ENCODE peak calls at places on chromosome 1, in nine cellular contexts. G is osteocyte; F is progenitor cell of endocrine pancreas; B is fibroblast of villous mesenchyme; J is left ventricle myocardium superior; W is heart left ventricle; D is activated naive CD8-positive, alpha-beta T cell treated with anti-CD3 and anti-CD28 coated beads, Interleukin-2, amount 50 U/mL, for 24 hours; T is activated T-cell treated with anti-CD3 and anti-CD28 coated beads, Interleukin-2, amount 50 U/mL, for 72 hours; O is effector memory CD8-positive, alpha-beta T cell. L is an unnamed sample.

GRCh38 chr1:6221210-6221784 is 14.5 kb downstream of the ICMT start:
- DNase-seq in G (no peak), F (no peak), B (no peak), J (no peak), W (no peak), D (no peak), T (no peak), O (no peak), L (no peak)

GRCh38 chr1:8687053-8687452 is 130.4 kb downstream of the RERE start:
- DNase-seq in G (no peak), F (no peak), B (peak), J (no peak), W (no peak), D (no peak), T (no peak), O (no peak), L (no peak)

GRCh38 chr1:156852414-156852874 is 6.5 kb downstream of the INSRR start:
- DNase-seq in G (no peak), F (no peak), B (peak), J (peak), W (peak), D (no peak), T (no peak), O (no peak), L (no peak)

GRCh38 chr1:232897949-232898465 is 52.4 kb upstream of the NTPCR start:
- DNase-seq in G (no peak), F (no peak), B (no peak), J (no peak), W (no peak), D (no peak), T (no peak), O (no peak), L (no peak)

GRCh38 chr1:60655799-60656355 is 426.5 kb upstream of the NFIA start:
- DNase-seq in G (no peak), F (no peak), B (no peak), J (no peak), W (no peak), D (no peak), T (no peak), O (no peak), L (no peak)

GRCh38 chr1:100606438-100606837 is 68.5 kb downstream of the GPR88 start:
- DNase-seq in G (no peak), F (no peak), B (peak), J (peak), W (no peak), D (no peak), T (peak), O (no peak), L (peak)

GRCh38 chr1:226532553-226532952 is 16.0 kb upstream of the STUM start:
- DNase-seq in G (no peak), F (no peak), B (no peak), J (no peak), W (no peak), D (no peak), T (no peak), O (no peak), L (no peak)

GRCh38 chr1:169890761-169891538 is 2.7 kb downstream of the SCYL3 start:
- DNase-seq in G (no peak), F (no peak), B (no peak), J (no peak), W (no peak), D (peak), T (peak), O (no peak), L (peak)

GRCh38 chr1:20588634-20589225 is at the start of gene CDA:
- DNase-seq in G (no peak), F (no peak), B (no peak), J (no peak), W (peak), D (no peak), T (no peak), O (no peak), L (no peak)

GRCh38 chr1:63454269-63454668 is 68.8 kb downstream of the ITGB3BP start:
- DNase-seq in G (no peak), F (no peak), B (peak), J (no peak), W (no peak), D (no peak), T (no peak), O (no peak), L (no peak)

GRCh38 chr1:18093193-18093592 is 14.4 kb upstream of the IGSF21 start:
- DNase-seq in G (no peak), F (no peak), B (no peak), J (no peak), W (no peak), D (no peak), T (no peak), O (no peak), L (no peak)

GRCh38 chr1:1135339-1136111 is 19.6 kb upstream of the C1orf159 start:
- DNase-seq in G (no peak), F (no peak), B (no peak), J (no peak), W (no peak), D (no peak), T (no peak), O (no peak), L (no peak)

GRCh38 chr1:185816460-185816859 is 82.3 kb downstream of the HMCN1 start:
- DNase-seq in G (no peak), F (no peak), B (peak), J (no peak), W (no peak), D (no peak), T (no peak), O (no peak), L (no peak)

L was measured in T47D.